ENCODE peak calls at places on chromosomes 12 and 14, in four cellular contexts. One of them, this sample, is unnamed.

GRCh38 chr12:126966498-126966897 is 1300.5 kb upstream of the TMEM132C start:
- DNase-seq in GM23338: no peak
- DNase-seq in HL-60: no peak
- DNase-seq in Panc1: no peak
- DNase-seq in this sample: no peak

GRCh38 chr12:14833952-14834351 is 9.4 kb downstream of the ART4 start:
- DNase-seq in HL-60: no peak
- DNase-seq in Panc1: no peak
- DNase-seq in GM23338: no peak
- DNase-seq in this sample: no peak

GRCh38 chr14:103007555-103007954 is 49.8 kb downstream of the CDC42BPB start:
- DNase-seq in HL-60: no peak
- DNase-seq in GM23338: no peak
- DNase-seq in Panc1: no peak
- DNase-seq in this sample: no peak

GRCh38 chr14:89000007-89000942 is 175.8 kb downstream of the TTC8 start:
- DNase-seq in GM23338: peak
- DNase-seq in Panc1: no peak
- DNase-seq in HL-60: peak
- DNase-seq in this sample: no peak

GRCh38 chr12:29782285-29782820 is 1.4 kb downstream of the TMTC1 start:
- DNase-seq in GM23338: peak
- DNase-seq in HL-60: peak
- DNase-seq in Panc1: no peak
- DNase-seq in this sample: no peak

GRCh38 chr12:131855521-131856142 is 27.4 kb downstream of the MMP17 start:
- DNase-seq in GM23338: no peak
- DNase-seq in Panc1: no peak
- DNase-seq in HL-60: no peak
- DNase-seq in this sample: peak

GRCh38 chr14:79740043-79740442 is 471.3 kb downstream of the DIO2 start:
- DNase-seq in GM23338: no peak
- DNase-seq in HL-60: no peak
- DNase-seq in Panc1: no peak
- DNase-seq in this sample: no peak

GRCh38 chr12:3717283-3717974 is 35.5 kb downstream of the CRACR2A start:
- DNase-seq in HL-60: no peak
- DNase-seq in Panc1: no peak
- DNase-seq in GM23338: no peak
- DNase-seq in this sample: no peak

GRCh38 chr12:14057895-14058294 is 76.5 kb upstream of the GRIN2B start:
- DNase-seq in Panc1: no peak
- DNase-seq in GM23338: no peak
- DNase-seq in HL-60: no peak
- DNase-seq in this sample: no peak

GRCh38 chr12:12158858-12159257 is 88.1 kb downstream of the BCL2L14 start:
- DNase-seq in GM23338: no peak
- DNase-seq in Panc1: no peak
- DNase-seq in HL-60: no peak
- DNase-seq in this sample: no peak

GRCh38 chr14:21505009-21505553 is 6.1 kb downstream of the METTL3 start:
- DNase-seq in Panc1: no peak
- DNase-seq in HL-60: no peak
- DNase-seq in GM23338: no peak
- DNase-seq in this sample: no peak

GRCh38 chr14:81062816-81063215 is 107.4 kb downstream of the TSHR start:
- DNase-seq in Panc1: no peak
- DNase-seq in GM23338: peak
- DNase-seq in HL-60: peak
- DNase-seq in this sample: no peak

GRCh38 chr14:105162374-105162979 is 6.1 kb downstream of the JAG2 start:
- DNase-seq in HL-60: no peak
- DNase-seq in GM23338: no peak
- DNase-seq in Panc1: no peak
- DNase-seq in this sample: peak

GRCh38 chr12:53868516-53868986 is 70.1 kb upstream of the HOXC13 start:
- DNase-seq in GM23338: peak
- DNase-seq in Panc1: no peak
- DNase-seq in HL-60: no peak
- DNase-seq in this sample: no peak

GRCh38 chr12:54977155-54977554 is 7.4 kb downstream of the TESPA1 start:
- DNase-seq in GM23338: no peak
- DNase-seq in HL-60: no peak
- DNase-seq in Panc1: no peak
- DNase-seq in this sample: no peak

DNA sequence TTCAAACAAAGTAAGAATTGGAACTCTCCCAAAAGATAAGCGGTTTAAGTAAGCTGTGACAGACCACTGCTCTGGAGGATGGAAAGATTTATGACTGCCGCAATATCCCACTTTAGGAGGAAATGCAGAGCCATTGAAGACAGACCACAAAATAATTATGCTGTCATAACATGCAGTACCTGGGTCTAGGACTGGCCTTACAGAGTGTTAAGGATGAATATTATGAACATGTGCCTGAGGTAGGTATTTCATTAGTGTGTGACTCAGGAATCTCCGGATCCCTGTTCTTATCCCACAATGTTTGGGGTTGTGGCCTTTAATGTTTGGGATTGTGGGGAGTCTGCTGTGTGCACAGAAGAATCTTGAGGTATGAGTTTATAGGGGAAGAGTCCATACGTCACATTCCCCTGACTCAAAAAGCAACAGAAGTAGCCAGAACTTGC is 114.9 kb downstream of the SAMD4A start:
- DNase-seq in GM23338: no peak
- DNase-seq in HL-60: no peak
- DNase-seq in Panc1: no peak
- DNase-seq in this sample: no peak
- TF ChIP-seq POLR2AphosphoS5 in GM23338: no peak
- TF ChIP-seq POLR2AphosphoS5 in HL-60: no peak
- TF ChIP-seq POLR2AphosphoS5 in Panc1: no peak
- TF ChIP-seq POLR2AphosphoS5 in this sample: no peak

DNA sequence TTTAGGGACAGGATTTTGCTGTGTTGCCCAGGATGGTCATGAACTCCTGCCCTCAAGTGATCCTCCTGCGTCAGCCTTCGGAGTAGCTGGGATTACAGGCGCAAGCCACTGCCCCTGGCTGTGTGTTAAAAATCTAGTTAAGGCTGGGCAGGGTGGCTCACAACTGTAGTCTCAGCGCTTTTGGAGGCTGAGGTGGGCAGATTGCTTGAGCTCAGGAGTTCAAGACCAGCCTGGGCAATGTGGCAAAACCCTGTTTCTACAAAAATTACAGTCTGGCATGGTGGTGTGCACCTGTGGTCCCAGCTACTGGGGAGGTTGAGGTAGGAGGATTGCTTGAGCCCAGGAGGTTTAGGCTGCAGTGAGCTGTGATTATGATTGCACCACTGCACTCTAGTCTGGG is 9.2 kb downstream of the DDIT3 start:
- DNase-seq in Panc1: no peak
- DNase-seq in HL-60: no peak
- DNase-seq in GM23338: no peak
- DNase-seq in this sample: no peak
- H3K4me3 ChIP-seq in Panc1: no peak
- H3K4me3 ChIP-seq in HL-60: no peak
- H3K4me3 ChIP-seq in GM23338: no peak
- H3K4me3 ChIP-seq in this sample: no peak

GRCh38 chr12:7293670-7294069 is 10.2 kb upstream of the ACSM4 start:
- DNase-seq in Panc1: no peak
- DNase-seq in HL-60: no peak
- DNase-seq in GM23338: no peak
- DNase-seq in this sample: no peak

GRCh38 chr12:7295529-7295928 is 8.3 kb upstream of the ACSM4 start:
- DNase-seq in Panc1: no peak
- DNase-seq in HL-60: no peak
- DNase-seq in GM23338: no peak
- DNase-seq in this sample: no peak

GRCh38 chr12:7292300-7292699 is 11.6 kb upstream of the ACSM4 start:
- DNase-seq in HL-60: no peak
- DNase-seq in GM23338: no peak
- DNase-seq in Panc1: no peak
- DNase-seq in this sample: no peak

GRCh38 chr12:7289743-7290142 is 14.1 kb upstream of the ACSM4 start:
- DNase-seq in Panc1: no peak
- DNase-seq in HL-60: no peak
- DNase-seq in GM23338: peak
- DNase-seq in this sample: no peak
- TF ChIP-seq POLR2AphosphoS5 in Panc1: no peak
- TF ChIP-seq POLR2AphosphoS5 in HL-60: no peak
- TF ChIP-seq POLR2AphosphoS5 in GM23338: no peak
- TF ChIP-seq POLR2AphosphoS5 in this sample: no peak

DNA sequence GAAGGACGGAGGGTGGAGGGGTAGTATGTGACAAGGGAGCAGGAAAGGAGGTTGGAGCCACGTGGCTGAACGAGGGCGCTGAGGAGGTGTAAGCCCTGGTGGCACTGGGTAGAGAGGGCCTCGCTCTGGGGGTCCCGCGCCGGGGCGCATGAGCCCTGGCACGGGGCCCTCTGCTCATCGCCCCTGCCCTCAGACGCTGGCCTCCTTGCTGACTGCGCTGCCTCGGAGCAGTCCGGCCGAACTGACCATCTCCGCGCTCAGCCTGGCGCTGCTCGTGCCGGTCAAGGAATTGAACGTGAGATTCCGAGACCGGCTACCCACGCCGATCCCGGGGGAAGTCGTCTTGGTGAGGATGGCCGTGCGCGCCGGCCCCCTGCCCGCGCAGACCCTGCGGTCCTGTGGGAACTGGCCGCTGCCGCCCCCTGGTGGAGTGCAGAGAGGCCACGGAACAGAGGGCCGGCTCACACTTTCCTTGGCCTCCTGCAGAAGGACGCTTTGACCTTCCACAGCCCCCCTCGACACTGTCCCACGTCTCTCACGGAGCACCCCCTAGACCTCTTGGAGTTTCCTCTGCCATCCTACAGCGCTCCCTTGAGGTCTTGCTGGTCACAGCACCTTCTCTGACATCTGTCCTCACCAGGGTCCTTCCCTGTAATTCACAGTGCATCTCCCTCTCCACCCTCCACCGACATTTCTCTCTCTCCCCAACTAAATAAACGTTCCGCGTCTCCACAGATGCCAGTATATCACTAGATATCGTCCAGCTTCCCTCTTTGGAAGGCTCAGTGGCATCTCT is 10.5 kb downstream of the ARHGEF25 start:
- DNase-seq in GM23338: peak
- DNase-seq in Panc1: no peak
- DNase-seq in HL-60: peak
- DNase-seq in this sample: peak
- H3K4me3 ChIP-seq in GM23338: peak
- H3K4me3 ChIP-seq in Panc1: peak
- H3K4me3 ChIP-seq in HL-60: peak
- H3K4me3 ChIP-seq in this sample: peak